ENCODE peak calls at places on chromosomes 12 and 14, in ten cellular contexts. T is ovary, B is uterus, F is heart left ventricle, J is GM12878, V is esophagus squamous epithelium, S is GM12891, Q is testis, D is Peyer's patch, K is lower leg skin. L is an unnamed sample.

GRCh38 chr14:24673534-24674203 is 39.7 kb upstream of the GZMB start:
- DNase-seq in Q (no peak), D (no peak), B (no peak), F (no peak), S (no peak), J (peak; percentile 71), V (no peak), T (no peak), K (no peak), L (no peak)

GRCh38 chr14:91911474-91912032 is 35.9 kb downstream of the FBLN5 start:
- DNase-seq in B (no peak), K (no peak), T (no peak), V (no peak), D (no peak), J (peak; percentile 13), Q (peak; percentile 48), S (peak; percentile 40), F (no peak), L (peak; percentile 44)

GRCh38 chr12:57772429-57773322 is at the start of gene EEF1AKMT3:
- DNase-seq in K (peak; percentile 94), F (peak; percentile 74), D (peak; percentile 81), Q (peak; percentile 77), V (no peak), J (no peak), T (peak; percentile 77), S (no peak), B (peak; percentile 61), L (peak; percentile 78)

GRCh38 chr12:41286426-41286825 is 98.3 kb downstream of the PDZRN4 start:
- DNase-seq in V (no peak), S (no peak), T (no peak), D (no peak), F (no peak), Q (no peak), K (no peak), B (no peak), J (no peak), L (no peak)

GRCh38 chr14:99838555-99839193 is 45.5 kb downstream of the EML1 start:
- DNase-seq in J (no peak), B (no peak), T (peak; percentile 44), D (no peak), K (no peak), F (no peak), V (no peak), S (no peak), Q (no peak), L (no peak)

GRCh38 chr12:78759387-78759786 is 105.2 kb upstream of the SYT1 start:
- DNase-seq in F (no peak), D (no peak), B (no peak), Q (no peak), K (no peak), T (no peak), S (no peak), J (no peak), V (no peak), L (no peak)

GRCh38 chr12:47942327-47943230 is 20.8 kb upstream of the TMEM106C start:
- DNase-seq in D (no peak), T (no peak), F (no peak), S (no peak), J (no peak), Q (no peak), V (no peak), B (no peak), K (peak; percentile 62), L (no peak)

GRCh38 chr12:2396448-2396871 is 343.7 kb downstream of the CACNA1C start:
- DNase-seq in F (peak; percentile 75), V (no peak), K (no peak), Q (peak; percentile 32), S (no peak), J (no peak), T (peak; percentile 48), B (peak; percentile 47), D (no peak), L (no peak)

GRCh38 chr12:30067156-30067555 is 283.4 kb upstream of the TMTC1 start:
- DNase-seq in V (no peak), B (no peak), S (no peak), T (no peak), Q (no peak), F (no peak), D (no peak), K (no peak), J (no peak), L (no peak)

GRCh38 chr12:76266797-76267196 is 81.4 kb downstream of the BBS10 start:
- DNase-seq in S (no peak), K (no peak), F (peak; percentile 82), J (no peak), B (no peak), D (no peak), V (no peak), T (no peak), Q (no peak), L (peak; percentile 33)

GRCh38 chr12:95418142-95418541 is 55.8 kb upstream of the METAP2 start:
- DNase-seq in S (no peak), F (no peak), J (no peak), K (peak; percentile 59), T (no peak), V (no peak), B (no peak), Q (no peak), D (no peak), L (no peak)

GRCh38 chr12:69095765-69096477 is 143.4 kb upstream of the CPSF6 start:
- DNase-seq in J (no peak), V (no peak), S (no peak), T (no peak), F (no peak), Q (peak; percentile 37), K (no peak), B (no peak), D (no peak), L (no peak)
- TF ChIP-seq POLR2A in J (no peak), V (no peak), S (no peak), T (no peak), F (no peak), Q (no peak), K (no peak), B (no peak), D (no peak), L (no peak)

GRCh38 chr12:6536894-6537579 is 2.7 kb downstream of the GAPDH start:
- DNase-seq in S (no peak), V (no peak), T (no peak), J (no peak), D (no peak), F (no peak), B (no peak), K (peak; percentile 87), Q (no peak), L (no peak)
- TF ChIP-seq POLR2A in S (no peak), V (no peak), T (no peak), J (peak; percentile 34), D (no peak), F (no peak), B (no peak), K (no peak), Q (no peak), L (no peak)

GRCh38 chr14:73612339-73613045 is at the start of gene ACOT6:
- DNase-seq in S (peak; percentile 63), T (peak; percentile 85), B (peak; percentile 65), D (peak; percentile 78), Q (peak; percentile 82), F (peak; percentile 78), J (no peak), V (no peak), K (peak; percentile 91), L (peak; percentile 85)
- TF ChIP-seq POLR2A in S (no peak), T (peak; percentile 28), B (peak; percentile 48), D (no peak), Q (no peak), F (no peak), J (peak; percentile 40), V (peak; percentile 15), K (no peak), L (peak; percentile 55)

GRCh38 chr14:22839159-22839779 is 2.9 kb downstream of the MMP14 start:
- DNase-seq in T (peak; percentile 39), F (no peak), S (no peak), B (peak; percentile 58), V (no peak), J (no peak), D (peak; percentile 47), Q (no peak), K (peak; percentile 96), L (no peak)

GRCh38 chr14:22842211-22843122 is 6.1 kb downstream of the MMP14 start:
- DNase-seq in J (no peak), D (peak; percentile 43), B (no peak), T (peak; percentile 33), S (no peak), F (no peak), K (peak; percentile 83), V (no peak), Q (no peak), L (no peak)

GRCh38 chr14:22841769-22842168 is 5.4 kb downstream of the MMP14 start:
- DNase-seq in K (peak; percentile 58), B (no peak), J (no peak), T (peak; percentile 14), F (no peak), Q (no peak), S (no peak), V (no peak), D (peak; percentile 35), L (no peak)

GRCh38 chr14:22843123-22843925 is 6.9 kb downstream of the MMP14 start:
- DNase-seq in J (no peak), Q (no peak), D (peak; percentile 29), K (peak; percentile 79), T (peak; percentile 21), V (no peak), F (no peak), B (no peak), S (no peak), L (no peak)

DNA sequence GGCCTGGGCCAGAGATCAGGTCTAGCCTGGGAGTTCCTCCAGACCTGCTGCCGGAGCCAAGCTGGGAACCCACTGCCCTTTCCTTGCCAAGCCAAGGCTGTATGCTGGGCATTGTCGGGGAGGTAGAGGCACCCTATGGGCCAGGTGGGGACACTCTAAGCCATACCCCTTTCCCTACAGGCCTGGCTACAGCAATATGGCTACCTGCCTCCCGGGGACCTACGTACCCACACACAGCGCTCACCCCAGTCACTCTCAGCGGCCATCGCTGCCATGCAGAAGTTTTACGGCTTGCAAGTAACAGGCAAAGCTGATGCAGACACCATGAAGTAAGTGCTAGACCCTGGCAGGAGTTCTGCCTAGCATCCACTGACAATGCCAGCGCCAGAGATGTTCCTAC is 4.9 kb downstream of the MMP14 start:
- DNase-seq in V (no peak), Q (no peak), B (peak; percentile 16), T (peak; percentile 28), F (no peak), K (peak; percentile 80), D (peak; percentile 21), S (no peak), J (no peak), L (no peak)
- TF ChIP-seq POLR2A in V (no peak), Q (no peak), B (no peak), T (no peak), F (no peak), K (no peak), D (no peak), S (no peak), J (no peak), L (no peak)

L was measured in H54.